ENCODE peak calls at places on chromosomes 5 and 9, in eight cellular contexts. One of them, this sample, is unnamed. For H3K4me1, the result is how much of the 10 kb centered on the place peaks cover.

GRCh38 chr5:86337667-86338460 is 279.9 kb upstream of the COX7C start:
- DNase-seq in CD8-positive, alpha-beta T cell: no peak
- DNase-seq in SK-N-SH: no peak
- DNase-seq in spleen: peak
- DNase-seq in transverse colon: no peak
- DNase-seq in HCT116: no peak
- DNase-seq in breast epithelium: no peak
- DNase-seq in mammary epithelial cell: no peak
- DNase-seq in this sample: no peak

GRCh38 chr5:115855959-115856358 is 14.2 kb downstream of the AP3S1 start:
- DNase-seq in breast epithelium: no peak
- DNase-seq in CD8-positive, alpha-beta T cell: no peak
- DNase-seq in SK-N-SH: no peak
- DNase-seq in mammary epithelial cell: no peak
- DNase-seq in HCT116: no peak
- DNase-seq in transverse colon: no peak
- DNase-seq in spleen: no peak
- DNase-seq in this sample: no peak

GRCh38 chr5:145220491-145220890 is 614.7 kb downstream of the PRELID2 start:
- DNase-seq in CD8-positive, alpha-beta T cell: no peak
- DNase-seq in SK-N-SH: no peak
- DNase-seq in mammary epithelial cell: peak
- DNase-seq in breast epithelium: no peak
- DNase-seq in HCT116: no peak
- DNase-seq in spleen: no peak
- DNase-seq in transverse colon: no peak
- DNase-seq in this sample: no peak

GRCh38 chr5:137179203-137179602 is 319.9 kb downstream of the SPOCK1 start:
- DNase-seq in CD8-positive, alpha-beta T cell: no peak
- DNase-seq in spleen: no peak
- DNase-seq in SK-N-SH: peak
- DNase-seq in transverse colon: no peak
- DNase-seq in HCT116: no peak
- DNase-seq in mammary epithelial cell: no peak
- DNase-seq in breast epithelium: no peak
- DNase-seq in this sample: no peak

GRCh38 chr5:171534009-171534895 is 114.8 kb downstream of the FGF18 start:
- DNase-seq in HCT116: no peak
- DNase-seq in transverse colon: no peak
- DNase-seq in breast epithelium: no peak
- DNase-seq in SK-N-SH: no peak
- DNase-seq in mammary epithelial cell: peak
- DNase-seq in spleen: no peak
- DNase-seq in CD8-positive, alpha-beta T cell: no peak
- DNase-seq in this sample: no peak

GRCh38 chr9:93196095-93197055 is 12.4 kb downstream of the WNK2 start:
- DNase-seq in SK-N-SH: no peak
- DNase-seq in spleen: peak
- DNase-seq in breast epithelium: no peak
- DNase-seq in mammary epithelial cell: no peak
- DNase-seq in CD8-positive, alpha-beta T cell: no peak
- DNase-seq in transverse colon: peak
- DNase-seq in HCT116: no peak
- DNase-seq in this sample: no peak

GRCh38 chr5:138334867-138335447 is 3.1 kb upstream of the FAM53C start:
- DNase-seq in breast epithelium: no peak
- DNase-seq in HCT116: no peak
- DNase-seq in mammary epithelial cell: peak
- DNase-seq in transverse colon: no peak
- DNase-seq in spleen: no peak
- DNase-seq in CD8-positive, alpha-beta T cell: no peak
- DNase-seq in SK-N-SH: no peak
- DNase-seq in this sample: no peak

GRCh38 chr9:114691046-114691955 is 9.3 kb upstream of the TEX48 start:
- DNase-seq in transverse colon: no peak
- DNase-seq in spleen: no peak
- DNase-seq in HCT116: peak
- DNase-seq in breast epithelium: no peak
- DNase-seq in SK-N-SH: no peak
- DNase-seq in mammary epithelial cell: peak
- DNase-seq in CD8-positive, alpha-beta T cell: peak
- DNase-seq in this sample: no peak

GRCh38 chr9:34991833-34992375 is 2.4 kb downstream of the DNAJB5 start:
- DNase-seq in mammary epithelial cell: no peak
- DNase-seq in transverse colon: no peak
- DNase-seq in HCT116: peak
- DNase-seq in breast epithelium: no peak
- DNase-seq in spleen: no peak
- DNase-seq in SK-N-SH: no peak
- DNase-seq in CD8-positive, alpha-beta T cell: no peak
- DNase-seq in this sample: no peak

GRCh38 chr5:72151646-72152045 is 44.4 kb downstream of the MAP1B start:
- DNase-seq in spleen: no peak
- DNase-seq in mammary epithelial cell: no peak
- DNase-seq in SK-N-SH: no peak
- DNase-seq in transverse colon: no peak
- DNase-seq in CD8-positive, alpha-beta T cell: no peak
- DNase-seq in HCT116: no peak
- DNase-seq in breast epithelium: no peak
- DNase-seq in this sample: no peak

GRCh38 chr5:72152506-72152905 is 45.2 kb downstream of the MAP1B start:
- DNase-seq in SK-N-SH: no peak
- DNase-seq in spleen: no peak
- DNase-seq in mammary epithelial cell: no peak
- DNase-seq in transverse colon: no peak
- DNase-seq in HCT116: no peak
- DNase-seq in CD8-positive, alpha-beta T cell: no peak
- DNase-seq in breast epithelium: no peak
- DNase-seq in this sample: no peak

GRCh38 chr5:72147601-72148000 is 40.3 kb downstream of the MAP1B start:
- DNase-seq in SK-N-SH: no peak
- DNase-seq in HCT116: no peak
- DNase-seq in spleen: no peak
- DNase-seq in breast epithelium: no peak
- DNase-seq in mammary epithelial cell: no peak
- DNase-seq in transverse colon: no peak
- DNase-seq in CD8-positive, alpha-beta T cell: no peak
- DNase-seq in this sample: no peak

GRCh38 chr5:72151169-72151568 is 43.9 kb downstream of the MAP1B start:
- DNase-seq in transverse colon: no peak
- DNase-seq in CD8-positive, alpha-beta T cell: no peak
- DNase-seq in spleen: no peak
- DNase-seq in HCT116: no peak
- DNase-seq in breast epithelium: no peak
- DNase-seq in SK-N-SH: no peak
- DNase-seq in mammary epithelial cell: peak
- DNase-seq in this sample: no peak

DNA sequence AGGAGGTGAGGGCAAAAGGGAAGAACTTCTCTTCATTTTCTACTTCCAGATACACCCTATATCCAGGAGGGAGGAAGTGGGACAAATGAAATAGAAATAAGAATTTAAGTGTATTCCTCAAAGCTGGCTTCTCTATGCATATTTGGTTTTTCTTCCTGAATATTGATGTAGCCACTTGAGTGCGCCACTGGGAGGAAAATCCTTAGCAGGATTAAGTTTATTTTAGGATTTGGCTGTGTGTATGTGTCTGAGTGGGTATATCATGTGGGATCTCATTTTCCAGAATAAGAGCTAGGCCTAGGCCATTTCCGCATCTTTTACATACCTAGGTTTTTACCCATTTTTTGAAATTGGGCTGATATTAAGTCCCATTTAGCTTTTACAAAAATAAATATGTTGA is 42.5 kb downstream of the MAP1B start:
- DNase-seq in spleen: no peak
- DNase-seq in HCT116: no peak
- DNase-seq in CD8-positive, alpha-beta T cell: no peak
- DNase-seq in transverse colon: no peak
- DNase-seq in SK-N-SH: no peak
- DNase-seq in breast epithelium: no peak
- DNase-seq in mammary epithelial cell: no peak
- DNase-seq in this sample: no peak
- TF ChIP-seq CTCF in spleen: no peak
- TF ChIP-seq CTCF in HCT116: peak
- TF ChIP-seq CTCF in CD8-positive, alpha-beta T cell: no peak
- TF ChIP-seq CTCF in transverse colon: no peak
- TF ChIP-seq CTCF in SK-N-SH: peak
- TF ChIP-seq CTCF in breast epithelium: no peak
- TF ChIP-seq CTCF in mammary epithelial cell: peak
- TF ChIP-seq CTCF in this sample: no peak

GRCh38 chr5:177494356-177495195 is 2.8 kb downstream of the PDLIM7 start:
- DNase-seq in mammary epithelial cell: peak
- DNase-seq in breast epithelium: no peak
- DNase-seq in transverse colon: peak
- DNase-seq in HCT116: peak
- DNase-seq in SK-N-SH: peak
- DNase-seq in spleen: peak
- DNase-seq in CD8-positive, alpha-beta T cell: no peak
- DNase-seq in this sample: peak

GRCh38 chr5:177496111-177497010 is 1.0 kb downstream of the PDLIM7 start:
- DNase-seq in SK-N-SH: peak
- DNase-seq in transverse colon: peak
- DNase-seq in mammary epithelial cell: peak
- DNase-seq in breast epithelium: no peak
- DNase-seq in CD8-positive, alpha-beta T cell: no peak
- DNase-seq in HCT116: peak
- DNase-seq in spleen: peak
- DNase-seq in this sample: no peak

GRCh38 chr5:177493795-177494355 is 3.5 kb downstream of the PDLIM7 start:
- DNase-seq in transverse colon: no peak
- DNase-seq in mammary epithelial cell: no peak
- DNase-seq in CD8-positive, alpha-beta T cell: no peak
- DNase-seq in breast epithelium: no peak
- DNase-seq in spleen: no peak
- DNase-seq in SK-N-SH: no peak
- DNase-seq in HCT116: no peak
- DNase-seq in this sample: no peak

GRCh38 chr5:177497011-177497296 is 450 bp downstream of the PDLIM7 start:
- DNase-seq in CD8-positive, alpha-beta T cell: no peak
- DNase-seq in mammary epithelial cell: no peak
- DNase-seq in SK-N-SH: no peak
- DNase-seq in HCT116: no peak
- DNase-seq in transverse colon: no peak
- DNase-seq in spleen: no peak
- DNase-seq in breast epithelium: no peak
- DNase-seq in this sample: peak

DNA sequence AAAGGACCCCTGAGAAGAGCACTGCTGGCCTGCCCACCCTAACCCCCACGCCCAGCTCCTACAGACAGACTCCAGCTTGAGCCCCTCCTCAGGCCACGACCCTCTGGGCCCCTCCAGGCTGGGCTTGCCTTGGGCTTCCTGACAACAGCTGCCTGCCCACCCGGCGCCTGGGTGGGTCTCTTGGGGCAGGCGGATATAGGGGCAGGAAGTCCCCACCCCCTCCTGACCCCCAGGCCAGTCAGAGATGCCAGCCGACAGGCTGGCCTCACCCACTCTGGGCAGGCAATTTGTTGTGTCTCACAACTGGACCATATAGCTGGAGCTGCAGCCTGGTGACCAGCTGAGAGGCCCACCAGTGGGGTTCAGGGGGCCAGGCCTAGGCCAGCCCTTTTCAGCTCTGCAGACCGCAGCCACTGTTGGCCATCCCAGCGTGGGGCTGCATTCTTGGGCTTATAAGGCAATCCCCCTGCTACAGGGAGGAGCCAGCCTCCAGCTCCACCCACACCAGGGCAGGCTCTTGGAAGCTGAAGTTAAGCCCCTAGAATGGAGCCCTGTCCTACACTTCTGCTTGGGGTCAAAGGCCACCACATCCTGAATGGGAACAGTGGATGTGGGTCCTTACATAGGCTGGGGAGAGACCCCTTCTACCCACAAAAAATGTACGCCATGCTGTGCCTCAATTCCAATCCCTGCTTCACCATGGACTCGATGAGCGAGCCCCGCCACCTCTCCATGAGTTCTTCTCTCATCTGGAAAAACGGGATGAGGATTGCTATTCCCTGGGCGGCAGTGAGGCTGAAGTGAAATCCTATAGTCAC is 2.0 kb downstream of the PDLIM7 start:
- DNase-seq in HCT116: no peak
- DNase-seq in breast epithelium: no peak
- DNase-seq in mammary epithelial cell: peak
- DNase-seq in spleen: peak
- DNase-seq in transverse colon: peak
- DNase-seq in CD8-positive, alpha-beta T cell: no peak
- DNase-seq in SK-N-SH: peak
- DNase-seq in this sample: peak
- H3K4me3 ChIP-seq in HCT116: peak
- H3K4me3 ChIP-seq in breast epithelium: peak
- H3K4me3 ChIP-seq in mammary epithelial cell: no peak
- H3K4me3 ChIP-seq in spleen: peak
- H3K4me3 ChIP-seq in transverse colon: peak
- H3K4me3 ChIP-seq in CD8-positive, alpha-beta T cell: no peak
- H3K4me3 ChIP-seq in SK-N-SH: peak
- H3K4me3 ChIP-seq in this sample: peak

GRCh38 chr9:128885376-128885775 is 3.4 kb downstream of the LRRC8A start:
- DNase-seq in spleen: no peak
- DNase-seq in mammary epithelial cell: no peak
- DNase-seq in CD8-positive, alpha-beta T cell: no peak
- DNase-seq in HCT116: no peak
- DNase-seq in breast epithelium: no peak
- DNase-seq in transverse colon: no peak
- DNase-seq in SK-N-SH: no peak
- DNase-seq in this sample: no peak
- H3K4me1 ChIP-seq in spleen: half or more
- H3K4me1 ChIP-seq in mammary epithelial cell: half or more
- H3K4me1 ChIP-seq in CD8-positive, alpha-beta T cell: under half
- H3K4me1 ChIP-seq in HCT116: under half
- H3K4me1 ChIP-seq in breast epithelium: under half
- H3K4me1 ChIP-seq in transverse colon: under half
- H3K4me1 ChIP-seq in SK-N-SH: under half
- H3K4me1 ChIP-seq in this sample: half or more

DNA sequence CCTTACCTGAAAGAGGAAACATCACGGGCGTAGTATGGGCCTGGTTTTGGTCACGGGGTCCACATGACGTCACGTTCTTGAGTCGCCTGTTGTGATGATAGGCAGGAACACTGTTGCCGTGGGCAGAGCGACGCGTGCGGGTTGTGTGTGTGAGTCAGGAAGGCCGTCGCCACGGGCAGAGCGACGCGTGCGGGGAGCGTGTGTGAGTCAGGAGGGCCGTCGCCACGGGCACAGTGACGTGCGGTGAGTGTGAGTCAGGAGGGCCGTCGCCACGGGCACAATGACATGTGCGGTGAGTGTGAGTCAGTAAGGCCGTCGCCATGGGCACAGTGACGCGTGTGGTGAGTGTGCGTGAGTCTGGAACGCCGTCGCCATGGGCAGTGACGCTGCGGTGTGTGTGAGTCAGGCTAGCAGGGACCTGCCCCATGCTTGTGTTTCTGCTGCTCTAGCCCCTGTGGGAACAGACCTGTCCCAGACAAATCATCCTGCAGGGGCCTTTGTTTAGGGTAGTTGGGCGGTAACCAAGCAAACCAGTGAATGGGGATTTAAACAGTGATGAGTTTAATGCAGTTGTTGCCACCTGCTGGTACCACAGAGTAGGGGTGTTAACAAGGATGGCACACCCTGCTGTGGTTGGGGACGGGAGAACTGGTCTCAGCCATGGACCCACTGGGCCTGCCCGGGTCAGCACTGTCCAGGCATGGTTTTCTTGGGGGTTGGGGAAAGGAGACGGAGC is 19.8 kb downstream of the TRIP13 start:
- DNase-seq in CD8-positive, alpha-beta T cell: peak
- DNase-seq in mammary epithelial cell: peak
- DNase-seq in HCT116: peak
- DNase-seq in transverse colon: no peak
- DNase-seq in breast epithelium: peak
- DNase-seq in spleen: no peak
- DNase-seq in SK-N-SH: no peak
- DNase-seq in this sample: no peak
- TF ChIP-seq CTCF in CD8-positive, alpha-beta T cell: no peak
- TF ChIP-seq CTCF in mammary epithelial cell: peak
- TF ChIP-seq CTCF in HCT116: peak
- TF ChIP-seq CTCF in transverse colon: no peak
- TF ChIP-seq CTCF in breast epithelium: no peak
- TF ChIP-seq CTCF in spleen: no peak
- TF ChIP-seq CTCF in SK-N-SH: peak
- TF ChIP-seq CTCF in this sample: no peak